ENCODE peak calls at places on chromosomes 12 and 14, in ten cellular contexts. One of them, this sample, is unnamed.
A peak's percentile ranks its signal among the peaks of the same experiment; 100 is the strongest.

GRCh38 chr14:39016733-39017095 is 86.3 kb downstream of the SEC23A start:
- DNase-seq in esophagus squamous epithelium: no peak
- DNase-seq in naive thymus-derived CD4-positive, alpha-beta T cell: no peak
- DNase-seq in stimulated activated CD4-positive, alpha-beta T cell treated with anti-CD3 and anti-CD28 coated beads, TNF-alpha, amount 100 ng/mL, for 24 hours: no peak
- DNase-seq in hepatocyte: no peak
- DNase-seq in head of caudate nucleus: no peak
- DNase-seq in RPMI7951: no peak
- DNase-seq in epithelial cell of esophagus: no peak
- DNase-seq in NAMALWA: no peak
- DNase-seq in endodermal cell: no peak
- DNase-seq in this sample: no peak

GRCh38 chr14:85531594-85532391 is 1.8 kb downstream of the FLRT2 start:
- DNase-seq in endodermal cell: peak; percentile 72
- DNase-seq in stimulated activated CD4-positive, alpha-beta T cell treated with anti-CD3 and anti-CD28 coated beads, TNF-alpha, amount 100 ng/mL, for 24 hours: no peak
- DNase-seq in esophagus squamous epithelium: no peak
- DNase-seq in naive thymus-derived CD4-positive, alpha-beta T cell: no peak
- DNase-seq in hepatocyte: peak; percentile 84
- DNase-seq in NAMALWA: no peak
- DNase-seq in epithelial cell of esophagus: peak; percentile 89
- DNase-seq in head of caudate nucleus: peak; percentile 67
- DNase-seq in RPMI7951: peak; percentile 86
- DNase-seq in this sample: peak; percentile 66

GRCh38 chr12:111197545-111197944 is 171.3 kb downstream of the PHETA1 start:
- DNase-seq in esophagus squamous epithelium: no peak
- DNase-seq in epithelial cell of esophagus: no peak
- DNase-seq in stimulated activated CD4-positive, alpha-beta T cell treated with anti-CD3 and anti-CD28 coated beads, TNF-alpha, amount 100 ng/mL, for 24 hours: no peak
- DNase-seq in head of caudate nucleus: no peak
- DNase-seq in RPMI7951: no peak
- DNase-seq in hepatocyte: no peak
- DNase-seq in endodermal cell: peak; percentile 69
- DNase-seq in naive thymus-derived CD4-positive, alpha-beta T cell: no peak
- DNase-seq in NAMALWA: no peak
- DNase-seq in this sample: no peak

GRCh38 chr12:3097836-3098235 is 20.7 kb downstream of the TSPAN9 start:
- DNase-seq in epithelial cell of esophagus: no peak
- DNase-seq in NAMALWA: no peak
- DNase-seq in naive thymus-derived CD4-positive, alpha-beta T cell: no peak
- DNase-seq in hepatocyte: no peak
- DNase-seq in stimulated activated CD4-positive, alpha-beta T cell treated with anti-CD3 and anti-CD28 coated beads, TNF-alpha, amount 100 ng/mL, for 24 hours: no peak
- DNase-seq in esophagus squamous epithelium: no peak
- DNase-seq in head of caudate nucleus: no peak
- DNase-seq in endodermal cell: no peak
- DNase-seq in RPMI7951: no peak
- DNase-seq in this sample: no peak

GRCh38 chr12:2693980-2694379 is 100.8 kb upstream of the FKBP4 start:
- DNase-seq in NAMALWA: no peak
- DNase-seq in epithelial cell of esophagus: no peak
- DNase-seq in hepatocyte: no peak
- DNase-seq in stimulated activated CD4-positive, alpha-beta T cell treated with anti-CD3 and anti-CD28 coated beads, TNF-alpha, amount 100 ng/mL, for 24 hours: no peak
- DNase-seq in head of caudate nucleus: no peak
- DNase-seq in esophagus squamous epithelium: no peak
- DNase-seq in RPMI7951: no peak
- DNase-seq in endodermal cell: no peak
- DNase-seq in naive thymus-derived CD4-positive, alpha-beta T cell: no peak
- DNase-seq in this sample: no peak

GRCh38 chr12:56657416-56658379 is 11.9 kb upstream of the ATP5F1B start:
- DNase-seq in naive thymus-derived CD4-positive, alpha-beta T cell: no peak
- DNase-seq in head of caudate nucleus: no peak
- DNase-seq in epithelial cell of esophagus: peak; percentile 58
- DNase-seq in stimulated activated CD4-positive, alpha-beta T cell treated with anti-CD3 and anti-CD28 coated beads, TNF-alpha, amount 100 ng/mL, for 24 hours: no peak
- DNase-seq in RPMI7951: no peak
- DNase-seq in NAMALWA: no peak
- DNase-seq in esophagus squamous epithelium: no peak
- DNase-seq in hepatocyte: no peak
- DNase-seq in endodermal cell: peak; percentile 36
- DNase-seq in this sample: no peak

GRCh38 chr12:111789779-111790178 is 23.0 kb downstream of the ALDH2 start:
- DNase-seq in hepatocyte: no peak
- DNase-seq in RPMI7951: no peak
- DNase-seq in naive thymus-derived CD4-positive, alpha-beta T cell: no peak
- DNase-seq in head of caudate nucleus: no peak
- DNase-seq in NAMALWA: no peak
- DNase-seq in endodermal cell: no peak
- DNase-seq in epithelial cell of esophagus: no peak
- DNase-seq in stimulated activated CD4-positive, alpha-beta T cell treated with anti-CD3 and anti-CD28 coated beads, TNF-alpha, amount 100 ng/mL, for 24 hours: no peak
- DNase-seq in esophagus squamous epithelium: no peak
- DNase-seq in this sample: no peak

GRCh38 chr12:13839937-13840336 is 141.5 kb downstream of the GRIN2B start:
- DNase-seq in head of caudate nucleus: no peak
- DNase-seq in naive thymus-derived CD4-positive, alpha-beta T cell: no peak
- DNase-seq in esophagus squamous epithelium: no peak
- DNase-seq in epithelial cell of esophagus: no peak
- DNase-seq in hepatocyte: no peak
- DNase-seq in endodermal cell: no peak
- DNase-seq in NAMALWA: no peak
- DNase-seq in RPMI7951: no peak
- DNase-seq in stimulated activated CD4-positive, alpha-beta T cell treated with anti-CD3 and anti-CD28 coated beads, TNF-alpha, amount 100 ng/mL, for 24 hours: no peak
- DNase-seq in this sample: no peak

GRCh38 chr12:65528127-65528526 is 249.6 kb downstream of the MSRB3 start:
- DNase-seq in head of caudate nucleus: no peak
- DNase-seq in naive thymus-derived CD4-positive, alpha-beta T cell: no peak
- DNase-seq in hepatocyte: no peak
- DNase-seq in NAMALWA: no peak
- DNase-seq in RPMI7951: no peak
- DNase-seq in endodermal cell: no peak
- DNase-seq in esophagus squamous epithelium: no peak
- DNase-seq in epithelial cell of esophagus: no peak
- DNase-seq in stimulated activated CD4-positive, alpha-beta T cell treated with anti-CD3 and anti-CD28 coated beads, TNF-alpha, amount 100 ng/mL, for 24 hours: no peak
- DNase-seq in this sample: no peak

GRCh38 chr12:111310076-111310870 is 58.6 kb downstream of the PHETA1 start:
- DNase-seq in hepatocyte: no peak
- DNase-seq in endodermal cell: no peak
- DNase-seq in head of caudate nucleus: no peak
- DNase-seq in epithelial cell of esophagus: no peak
- DNase-seq in naive thymus-derived CD4-positive, alpha-beta T cell: no peak
- DNase-seq in RPMI7951: no peak
- DNase-seq in NAMALWA: no peak
- DNase-seq in esophagus squamous epithelium: no peak
- DNase-seq in stimulated activated CD4-positive, alpha-beta T cell treated with anti-CD3 and anti-CD28 coated beads, TNF-alpha, amount 100 ng/mL, for 24 hours: no peak
- DNase-seq in this sample: no peak

GRCh38 chr14:99820702-99821331 is 27.6 kb downstream of the EML1 start:
- DNase-seq in naive thymus-derived CD4-positive, alpha-beta T cell: no peak
- DNase-seq in stimulated activated CD4-positive, alpha-beta T cell treated with anti-CD3 and anti-CD28 coated beads, TNF-alpha, amount 100 ng/mL, for 24 hours: no peak
- DNase-seq in epithelial cell of esophagus: no peak
- DNase-seq in hepatocyte: no peak
- DNase-seq in NAMALWA: peak; percentile 59
- DNase-seq in head of caudate nucleus: peak; percentile 59
- DNase-seq in esophagus squamous epithelium: no peak
- DNase-seq in RPMI7951: no peak
- DNase-seq in endodermal cell: no peak
- DNase-seq in this sample: no peak

GRCh38 chr12:9039397-9039977 is 50.1 kb downstream of the KLRG1 start:
- DNase-seq in NAMALWA: peak; percentile 82
- DNase-seq in stimulated activated CD4-positive, alpha-beta T cell treated with anti-CD3 and anti-CD28 coated beads, TNF-alpha, amount 100 ng/mL, for 24 hours: no peak
- DNase-seq in head of caudate nucleus: peak; percentile 37
- DNase-seq in epithelial cell of esophagus: peak; percentile 55
- DNase-seq in naive thymus-derived CD4-positive, alpha-beta T cell: peak; percentile 61
- DNase-seq in esophagus squamous epithelium: no peak
- DNase-seq in endodermal cell: no peak
- DNase-seq in RPMI7951: peak; percentile 36
- DNase-seq in hepatocyte: peak; percentile 75
- DNase-seq in this sample: no peak

GRCh38 chr12:25083211-25083610 is 111.7 kb downstream of the DNAI7 start:
- DNase-seq in NAMALWA: no peak
- DNase-seq in RPMI7951: no peak
- DNase-seq in stimulated activated CD4-positive, alpha-beta T cell treated with anti-CD3 and anti-CD28 coated beads, TNF-alpha, amount 100 ng/mL, for 24 hours: no peak
- DNase-seq in endodermal cell: no peak
- DNase-seq in epithelial cell of esophagus: no peak
- DNase-seq in hepatocyte: no peak
- DNase-seq in naive thymus-derived CD4-positive, alpha-beta T cell: no peak
- DNase-seq in esophagus squamous epithelium: no peak
- DNase-seq in head of caudate nucleus: no peak
- DNase-seq in this sample: no peak

GRCh38 chr14:61925043-61925442 is 162.8 kb downstream of the SNAPC1 start:
- DNase-seq in epithelial cell of esophagus: peak; percentile 70
- DNase-seq in stimulated activated CD4-positive, alpha-beta T cell treated with anti-CD3 and anti-CD28 coated beads, TNF-alpha, amount 100 ng/mL, for 24 hours: no peak
- DNase-seq in naive thymus-derived CD4-positive, alpha-beta T cell: peak; percentile 13
- DNase-seq in endodermal cell: peak; percentile 67
- DNase-seq in head of caudate nucleus: peak; percentile 17
- DNase-seq in RPMI7951: peak; percentile 45
- DNase-seq in hepatocyte: no peak
- DNase-seq in esophagus squamous epithelium: no peak
- DNase-seq in NAMALWA: peak; percentile 4
- DNase-seq in this sample: peak; percentile 24

GRCh38 chr14:28767851-28768548 is 1.4 kb downstream of the FOXG1 start:
- DNase-seq in RPMI7951: no peak
- DNase-seq in epithelial cell of esophagus: no peak
- DNase-seq in endodermal cell: peak; percentile 95
- DNase-seq in naive thymus-derived CD4-positive, alpha-beta T cell: no peak
- DNase-seq in NAMALWA: no peak
- DNase-seq in stimulated activated CD4-positive, alpha-beta T cell treated with anti-CD3 and anti-CD28 coated beads, TNF-alpha, amount 100 ng/mL, for 24 hours: no peak
- DNase-seq in head of caudate nucleus: no peak
- DNase-seq in hepatocyte: peak; percentile 49
- DNase-seq in esophagus squamous epithelium: no peak
- DNase-seq in this sample: peak; percentile 91

GRCh38 chr12:33012226-33012625 is 115.6 kb upstream of the PKP2 start:
- DNase-seq in hepatocyte: peak; percentile 43
- DNase-seq in naive thymus-derived CD4-positive, alpha-beta T cell: no peak
- DNase-seq in esophagus squamous epithelium: no peak
- DNase-seq in epithelial cell of esophagus: peak; percentile 83
- DNase-seq in NAMALWA: no peak
- DNase-seq in endodermal cell: peak; percentile 59
- DNase-seq in head of caudate nucleus: no peak
- DNase-seq in RPMI7951: no peak
- DNase-seq in stimulated activated CD4-positive, alpha-beta T cell treated with anti-CD3 and anti-CD28 coated beads, TNF-alpha, amount 100 ng/mL, for 24 hours: no peak
- DNase-seq in this sample: no peak

This sample was measured in posterior cingulate gyrus.